ENCODE peak calls at places on chromosomes 16 and 17, in four cellular contexts. One of them, this sample, is unnamed.

GRCh38 chr17:58756246-58757161 is 850 bp downstream of the PPM1E start:
- DNase-seq in K562: peak; percentile 28
- DNase-seq in left ventricle myocardium inferior: no peak
- DNase-seq in AG04450: no peak
- DNase-seq in this sample: no peak

GRCh38 chr16:592518-593306 is 2.8 kb downstream of the RAB40C start:
- DNase-seq in K562: no peak
- DNase-seq in left ventricle myocardium inferior: no peak
- DNase-seq in AG04450: no peak
- DNase-seq in this sample: no peak

GRCh38 chr17:41140360-41141132 is at the start of gene KRTAP4-6:
- DNase-seq in K562: no peak
- DNase-seq in left ventricle myocardium inferior: no peak
- DNase-seq in AG04450: peak; percentile 29
- DNase-seq in this sample: peak; percentile 88

GRCh38 chr17:42849451-42850157 is 1.4 kb upstream of the AOC3 start:
- DNase-seq in K562: no peak
- DNase-seq in left ventricle myocardium inferior: no peak
- DNase-seq in AG04450: no peak
- DNase-seq in this sample: no peak

GRCh38 chr16:9549487-9549886 is 458.0 kb downstream of the HAPSTR1 start:
- DNase-seq in K562: no peak
- DNase-seq in left ventricle myocardium inferior: no peak
- DNase-seq in AG04450: no peak
- DNase-seq in this sample: no peak

GRCh38 chr17:47192549-47192948 is 3.5 kb upstream of the CDC27 start:
- DNase-seq in K562: no peak
- DNase-seq in left ventricle myocardium inferior: no peak
- DNase-seq in AG04450: no peak
- DNase-seq in this sample: no peak

GRCh38 chr16:84844561-84845495 is 25.0 kb downstream of the CRISPLD2 start:
- DNase-seq in K562: no peak
- DNase-seq in left ventricle myocardium inferior: no peak
- DNase-seq in AG04450: no peak
- DNase-seq in this sample: no peak

GRCh38 chr17:69434164-69434579 is 19.7 kb downstream of the MAP2K6 start:
- DNase-seq in K562: no peak
- DNase-seq in left ventricle myocardium inferior: peak; percentile 23
- DNase-seq in AG04450: no peak
- DNase-seq in this sample: no peak

GRCh38 chr17:51830886-51831285 is 327.6 kb downstream of the CA10 start:
- DNase-seq in K562: no peak
- DNase-seq in left ventricle myocardium inferior: no peak
- DNase-seq in AG04450: no peak
- DNase-seq in this sample: no peak

GRCh38 chr17:78147315-78147998 is 1.3 kb downstream of the C17orf99 start:
- DNase-seq in K562: no peak
- DNase-seq in left ventricle myocardium inferior: no peak
- DNase-seq in AG04450: no peak
- DNase-seq in this sample: no peak

GRCh38 chr17:31072186-31072585 is 22.6 kb upstream of the NF1 start:
- DNase-seq in K562: no peak
- DNase-seq in left ventricle myocardium inferior: no peak
- DNase-seq in AG04450: no peak
- DNase-seq in this sample: no peak

GRCh38 chr17:50627782-50628601 is 6.7 kb upstream of the ABCC3 start:
- DNase-seq in K562: no peak
- DNase-seq in left ventricle myocardium inferior: no peak
- DNase-seq in AG04450: no peak
- DNase-seq in this sample: no peak

GRCh38 chr17:83081561-83082201 is 2.3 kb downstream of the METRNL start:
- DNase-seq in K562: no peak
- DNase-seq in left ventricle myocardium inferior: no peak
- DNase-seq in AG04450: no peak
- DNase-seq in this sample: no peak
- H3K4me3 ChIP-seq in K562: peak overlapping the region; percentile 66
- H3K4me3 ChIP-seq in left ventricle myocardium inferior: peak overlapping the region; percentile 88
- H3K4me3 ChIP-seq in AG04450: peak overlapping the region; percentile 62
- H3K4me3 ChIP-seq in this sample: peak overlapping the region; percentile 58

DNA sequence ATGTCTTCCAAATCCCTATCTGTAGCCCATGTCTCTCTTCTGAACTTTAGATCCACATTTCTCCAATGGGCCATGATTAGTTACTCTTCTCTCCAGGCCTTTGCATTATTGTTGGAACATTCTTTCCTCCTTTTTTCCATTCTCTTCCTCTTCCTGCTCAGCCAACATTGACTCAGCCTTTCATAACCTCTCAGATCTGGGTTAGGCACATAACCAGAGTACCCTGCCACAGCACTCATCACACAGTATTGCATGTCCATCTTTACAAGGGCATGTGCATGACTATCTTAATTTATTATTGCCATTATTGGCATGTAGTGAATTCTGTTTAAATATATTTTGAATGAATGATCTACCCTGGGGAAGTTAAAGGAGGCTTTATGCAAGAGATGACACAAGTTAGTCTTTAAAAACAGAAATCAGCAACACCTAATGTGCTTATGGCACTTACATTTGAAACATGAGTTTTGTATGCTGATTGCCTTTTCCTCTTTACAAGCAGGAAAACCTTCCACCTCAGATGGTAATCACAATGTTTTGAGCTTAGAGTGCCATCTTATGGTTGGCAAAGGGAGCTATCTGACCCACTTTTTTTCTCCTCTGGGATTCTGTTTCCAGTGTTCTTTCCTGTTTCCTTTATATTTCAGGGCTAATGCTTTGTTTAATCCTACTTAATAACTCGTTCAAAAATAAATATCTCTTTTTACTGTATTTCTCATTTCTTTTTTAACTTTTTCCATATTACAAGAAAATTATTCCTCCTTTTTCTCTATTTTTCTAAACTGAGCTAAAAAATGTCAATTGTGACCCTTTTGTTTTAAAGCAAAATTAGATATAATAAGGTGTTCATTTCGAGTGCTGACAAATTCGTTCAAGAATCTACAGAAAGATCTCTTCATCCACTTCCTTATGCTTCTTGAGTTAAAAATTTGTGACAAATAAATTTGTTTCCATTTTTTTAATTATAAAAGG is 151.0 kb upstream of the RBL2 start:
- DNase-seq in K562: peak; percentile 21
- DNase-seq in left ventricle myocardium inferior: no peak
- DNase-seq in AG04450: peak; percentile 4
- DNase-seq in this sample: no peak
- TF ChIP-seq CTCF in K562: peak; percentile 37
- TF ChIP-seq CTCF in left ventricle myocardium inferior: peak; percentile 53
- TF ChIP-seq CTCF in AG04450: peak; percentile 59
- TF ChIP-seq CTCF in this sample: peak; percentile 62

GRCh38 chr16:49733278-49734009 is 122.5 kb downstream of the ZNF423 start:
- DNase-seq in K562: no peak
- DNase-seq in left ventricle myocardium inferior: no peak
- DNase-seq in AG04450: no peak
- DNase-seq in this sample: no peak
- H3K27ac ChIP-seq in K562: no peak overlapping the region
- H3K27ac ChIP-seq in left ventricle myocardium inferior: no peak overlapping the region
- H3K27ac ChIP-seq in AG04450: no peak overlapping the region
- H3K27ac ChIP-seq in this sample: no peak overlapping the region

GRCh38 chr16:88458039-88458772 is 5.1 kb downstream of the ZFPM1 start:
- DNase-seq in K562: no peak
- DNase-seq in left ventricle myocardium inferior: no peak
- DNase-seq in AG04450: no peak
- DNase-seq in this sample: no peak

GRCh38 chr16:88454315-88455057 is 1.4 kb downstream of the ZFPM1 start:
- DNase-seq in K562: no peak
- DNase-seq in left ventricle myocardium inferior: no peak
- DNase-seq in AG04450: no peak
- DNase-seq in this sample: no peak

GRCh38 chr16:88455610-88456355 is 2.7 kb downstream of the ZFPM1 start:
- DNase-seq in K562: peak; percentile 84
- DNase-seq in left ventricle myocardium inferior: no peak
- DNase-seq in AG04450: no peak
- DNase-seq in this sample: peak; percentile 36

GRCh38 chr16:88458773-88459235 is 5.7 kb downstream of the ZFPM1 start:
- DNase-seq in K562: no peak
- DNase-seq in left ventricle myocardium inferior: no peak
- DNase-seq in AG04450: no peak
- DNase-seq in this sample: no peak

DNA sequence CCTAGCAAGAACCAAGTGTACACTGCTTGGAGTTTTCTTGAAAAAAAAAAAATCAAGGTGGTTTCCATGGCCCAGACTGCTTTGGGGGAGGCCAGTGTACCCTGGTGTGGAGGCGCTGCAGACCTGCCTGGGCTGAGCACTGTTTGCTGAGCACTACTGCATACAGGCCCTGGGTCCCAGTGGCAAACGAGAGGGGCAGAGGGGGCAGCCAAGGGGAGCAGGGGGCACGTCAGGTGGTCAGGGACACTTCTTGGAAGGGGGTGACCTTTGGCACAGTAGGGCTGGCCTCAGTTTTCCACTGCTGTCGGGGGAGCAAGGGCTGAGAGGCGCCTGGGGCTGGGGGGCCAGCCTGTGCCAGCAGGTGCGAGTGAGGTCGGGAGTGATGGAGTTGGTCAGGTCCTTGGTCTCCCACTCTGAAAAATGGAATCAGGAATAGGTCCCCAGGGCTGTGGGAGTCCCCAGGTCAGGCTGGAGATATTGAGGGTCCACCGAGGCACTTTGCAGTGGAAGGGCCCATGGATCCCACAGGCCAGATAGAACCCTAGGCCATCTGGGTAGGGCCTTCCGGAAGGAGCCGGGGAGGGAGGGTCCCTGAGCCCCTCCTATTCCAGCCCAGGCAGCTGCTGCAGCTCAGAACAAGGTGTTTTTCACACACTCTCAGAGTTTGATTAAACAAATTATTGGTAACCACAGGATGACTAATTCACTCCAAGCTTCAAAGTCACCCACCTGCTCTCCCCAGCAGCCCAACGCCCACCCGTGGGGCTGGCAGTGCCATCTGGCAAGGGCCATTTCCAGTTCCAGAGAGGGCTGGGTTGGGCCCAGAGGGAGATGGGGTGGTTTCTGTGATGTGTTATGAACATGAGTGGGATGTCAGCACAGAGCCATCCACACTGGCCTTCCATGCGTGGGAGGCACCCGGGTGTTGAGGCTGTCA is 3.5 kb downstream of the ZFPM1 start:
- DNase-seq in K562: no peak
- DNase-seq in left ventricle myocardium inferior: no peak
- DNase-seq in AG04450: no peak
- DNase-seq in this sample: no peak
- H3K4me3 ChIP-seq in K562: peak overlapping the region; percentile 65
- H3K4me3 ChIP-seq in left ventricle myocardium inferior: peak overlapping the region; percentile 76
- H3K4me3 ChIP-seq in AG04450: peak overlapping the region; percentile 60
- H3K4me3 ChIP-seq in this sample: peak overlapping the region; percentile 51

DNA sequence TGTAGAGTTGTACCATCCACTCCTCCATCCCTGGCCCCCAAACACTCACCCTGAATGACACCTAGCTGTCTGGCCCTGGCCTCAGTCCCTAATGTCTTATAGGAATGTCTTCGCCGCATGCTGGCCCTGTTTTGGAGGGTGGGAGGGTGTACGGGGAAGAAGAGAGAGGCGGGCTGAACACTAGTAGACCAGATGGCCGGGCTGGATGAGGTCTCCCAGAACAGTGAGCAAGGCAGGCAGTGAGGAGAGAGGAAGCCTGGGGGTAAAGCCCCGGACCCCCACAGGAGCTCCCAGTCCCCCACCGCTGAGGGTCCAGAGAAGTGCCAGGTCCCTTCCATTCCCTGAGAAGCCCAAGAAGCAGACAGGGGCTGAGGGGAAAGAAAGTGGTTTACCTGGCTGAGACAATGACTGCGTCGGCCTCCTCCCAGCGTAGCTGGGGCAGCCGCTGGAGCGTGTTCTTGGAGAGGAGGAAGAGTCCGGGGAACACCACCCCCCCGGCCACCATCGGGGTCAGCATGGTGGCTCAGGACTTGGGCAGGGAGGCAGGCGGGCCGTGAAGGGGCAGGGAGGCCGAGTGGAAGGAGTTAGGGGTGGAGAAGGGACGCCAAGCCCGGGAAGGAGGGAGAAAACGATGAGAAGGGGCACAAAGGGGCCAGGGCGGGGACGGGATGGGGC is 923 bp downstream of the TLCD3B start:
- DNase-seq in K562: no peak
- DNase-seq in left ventricle myocardium inferior: no peak
- DNase-seq in AG04450: no peak
- DNase-seq in this sample: no peak
- TF ChIP-seq CTCF in K562: no peak
- TF ChIP-seq CTCF in left ventricle myocardium inferior: no peak
- TF ChIP-seq CTCF in AG04450: no peak
- TF ChIP-seq CTCF in this sample: no peak

DNA sequence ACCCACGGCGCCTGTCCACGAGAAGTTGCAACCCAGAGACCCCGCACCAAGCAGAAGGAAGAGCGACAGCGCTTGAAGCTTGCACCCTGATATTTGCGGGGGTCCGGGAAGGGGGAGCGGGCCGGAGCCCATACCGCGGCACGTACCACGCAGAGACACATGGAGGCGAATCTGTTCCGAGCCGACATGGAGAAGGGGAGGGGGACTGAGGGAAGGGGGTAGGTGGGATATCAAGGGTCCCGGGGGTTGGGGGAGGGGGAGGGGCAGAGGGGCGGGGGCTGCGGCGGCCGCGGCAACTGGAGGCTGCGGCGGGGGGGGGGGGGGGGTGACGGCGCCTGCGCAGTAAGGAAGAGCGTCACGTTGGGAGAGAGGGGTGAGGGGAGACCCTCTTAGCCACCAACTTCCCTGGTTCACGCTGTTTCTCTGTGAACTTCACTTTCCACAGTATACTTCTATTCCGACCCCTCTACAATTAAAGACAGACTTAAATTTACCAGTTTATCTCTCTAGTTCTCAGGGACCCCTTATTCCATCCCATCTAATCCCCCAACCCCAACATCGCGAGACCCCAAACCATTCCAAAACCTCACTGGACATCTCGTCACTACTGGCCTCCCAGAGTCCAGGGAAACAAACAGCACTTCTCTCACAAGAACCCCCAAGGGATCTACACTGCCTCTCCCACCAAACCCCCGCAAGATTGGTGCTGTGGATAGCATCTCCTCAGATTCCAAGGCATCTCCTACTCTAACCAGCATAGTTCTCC is 7.9 kb downstream of the DLG4 start:
- DNase-seq in K562: no peak
- DNase-seq in left ventricle myocardium inferior: peak; percentile 12
- DNase-seq in AG04450: no peak
- DNase-seq in this sample: no peak
- H3K27ac ChIP-seq in K562: no peak overlapping the region
- H3K27ac ChIP-seq in left ventricle myocardium inferior: no peak overlapping the region
- H3K27ac ChIP-seq in AG04450: no peak overlapping the region
- H3K27ac ChIP-seq in this sample: no peak overlapping the region

GRCh38 chr16:11914759-11915643 is 755 bp downstream of the GSPT1 start:
- DNase-seq in K562: peak; percentile 58
- DNase-seq in left ventricle myocardium inferior: peak; percentile 38
- DNase-seq in AG04450: no peak
- DNase-seq in this sample: peak; percentile 20
- H3K4me3 ChIP-seq in K562: peak overlapping the region; percentile 95
- H3K4me3 ChIP-seq in left ventricle myocardium inferior: peak overlapping the region; percentile 97
- H3K4me3 ChIP-seq in AG04450: peak overlapping the region; percentile 91
- H3K4me3 ChIP-seq in this sample: peak overlapping the region; percentile 93

GRCh38 chr17:8724451-8724850 is 20.2 kb downstream of the CCDC42 start:
- DNase-seq in K562: no peak
- DNase-seq in left ventricle myocardium inferior: no peak
- DNase-seq in AG04450: no peak
- DNase-seq in this sample: no peak
- TF ChIP-seq CTCF in K562: no peak
- TF ChIP-seq CTCF in left ventricle myocardium inferior: no peak
- TF ChIP-seq CTCF in AG04450: no peak
- TF ChIP-seq CTCF in this sample: no peak

GRCh38 chr17:44007346-44008204 is 3.2 kb downstream of the NAGS start:
- DNase-seq in K562: no peak
- DNase-seq in left ventricle myocardium inferior: peak; percentile 33
- DNase-seq in AG04450: no peak
- DNase-seq in this sample: no peak
- H3K27ac ChIP-seq in K562: no peak overlapping the region
- H3K27ac ChIP-seq in left ventricle myocardium inferior: peak overlapping the region; percentile 50
- H3K27ac ChIP-seq in AG04450: peak overlapping the region; percentile 52
- H3K27ac ChIP-seq in this sample: peak overlapping the region; percentile 4

This sample was measured in brain microvascular endothelial cell.